ENCODE peak calls at places on chromosomes 5 and 9, in six cellular contexts. Z is K562, T is SK-N-SH, F is H1, W is HepG2, I is GM12878. J is an unnamed sample.

GRCh38 chr5:164518741-164519080 is 1013.3 kb downstream of the MAT2B start:
- DNase-seq in Z (no peak), T (no peak), F (no peak), W (no peak), I (no peak), J (no peak)

GRCh38 chr5:137283801-137284200 is 215.3 kb downstream of the SPOCK1 start:
- DNase-seq in Z (no peak), T (no peak), F (no peak), W (no peak), I (no peak), J (no peak)

GRCh38 chr9:16341176-16341575 is 529.3 kb downstream of the BNC2 start:
- DNase-seq in Z (no peak), T (no peak), F (no peak), W (no peak), I (no peak), J (no peak)

GRCh38 chr5:96566775-96567174 is 95.4 kb upstream of the CAST start:
- DNase-seq in Z (no peak), T (no peak), F (no peak), W (no peak), I (no peak), J (no peak)

GRCh38 chr9:93896496-93897033 is 58.6 kb downstream of the BARX1 start:
- DNase-seq in Z (no peak), T (peak; percentile 12), F (no peak), W (no peak), I (no peak), J (no peak)

GRCh38 chr5:179607449-179607931 is 16.0 kb downstream of the HNRNPH1 start:
- DNase-seq in Z (peak; percentile 8), T (no peak), F (no peak), W (no peak), I (no peak), J (no peak)

GRCh38 chr5:79109527-79110492 is 1.8 kb upstream of the BHMT start:
- DNase-seq in Z (peak; percentile 45), T (no peak), F (peak; percentile 60), W (peak; percentile 28), I (no peak), J (peak; percentile 29)

GRCh38 chr9:135023389-135023788 is 64.1 kb upstream of the OLFM1 start:
- DNase-seq in Z (no peak), T (peak; percentile 80), F (no peak), W (no peak), I (no peak), J (peak; percentile 12)

GRCh38 chr5:56004874-56005273 is 10.1 kb upstream of the IL6ST start:
- DNase-seq in Z (no peak), T (no peak), F (no peak), W (no peak), I (no peak), J (no peak)

GRCh38 chr5:139426222-139426885 is 13.0 kb downstream of the DNAJC18 start:
- DNase-seq in Z (no peak), T (no peak), F (no peak), W (no peak), I (no peak), J (no peak)

GRCh38 chr9:79390077-79390673 is 181.6 kb upstream of the TLE4 start:
- DNase-seq in Z (no peak), T (no peak), F (no peak), W (no peak), I (no peak), J (no peak)

GRCh38 chr9:24986331-24986730 is 440.6 kb upstream of the IZUMO3 start:
- DNase-seq in Z (no peak), T (no peak), F (no peak), W (no peak), I (no peak), J (no peak)

GRCh38 chr9:134970719-134971118 is 53.0 kb upstream of the FCN1 start:
- DNase-seq in Z (no peak), T (no peak), F (no peak), W (no peak), I (no peak), J (no peak)

GRCh38 chr5:73199671-73200070 is 26.7 kb downstream of the TMEM174 start:
- DNase-seq in Z (no peak), T (no peak), F (peak; percentile 33), W (no peak), I (no peak), J (no peak)

GRCh38 chr9:113482991-113483675 is 19.6 kb downstream of the RGS3 start:
- DNase-seq in Z (no peak), T (no peak), F (no peak), W (no peak), I (no peak), J (no peak)

GRCh38 chr5:139705655-139706587 is 57.8 kb downstream of the CXXC5 start:
- DNase-seq in Z (no peak), T (no peak), F (no peak), W (no peak), I (no peak), J (no peak)

GRCh38 chr5:346229-346935 is 24.9 kb downstream of the AHRR start:
- DNase-seq in Z (peak; percentile 8), T (peak; percentile 30), F (peak; percentile 45), W (no peak), I (no peak), J (no peak)

GRCh38 chr5:138461343-138462125 is 3.7 kb upstream of the EGR1 start:
- DNase-seq in Z (no peak), T (no peak), F (no peak), W (no peak), I (no peak), J (no peak)

GRCh38 chr5:126446498-126447224 is 23.5 kb downstream of the GRAMD2B start:
- DNase-seq in Z (no peak), T (no peak), F (no peak), W (no peak), I (no peak), J (peak; percentile 71)

GRCh38 chr5:76082790-76083554 is at the start of gene SV2C:
- DNase-seq in Z (no peak), T (peak; percentile 89), F (peak; percentile 71), W (no peak), I (no peak), J (no peak)

GRCh38 chr9:81522721-81523551 is 166.4 kb downstream of the TLE1 start:
- DNase-seq in Z (no peak), T (peak; percentile 55), F (no peak), W (peak; percentile 77), I (no peak), J (peak; percentile 48)

DNA sequence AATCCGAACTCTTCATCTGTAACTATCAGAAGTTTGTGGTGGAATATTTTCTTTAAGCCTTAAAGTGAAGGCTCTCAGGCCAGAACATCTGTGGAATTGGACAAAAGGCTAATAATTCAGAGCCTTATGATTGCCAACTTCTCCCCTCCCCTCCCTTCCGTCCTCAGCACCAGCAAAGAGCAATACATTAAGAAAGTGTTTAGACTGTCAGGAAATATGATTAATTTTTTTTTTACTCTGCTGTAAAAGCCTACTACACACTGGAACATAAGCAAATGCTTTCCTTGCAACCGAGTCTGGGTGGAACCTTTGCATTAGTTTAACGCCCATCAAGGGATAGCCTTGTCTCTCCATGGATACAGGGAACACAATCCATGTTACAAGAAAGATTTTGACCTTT is 110.3 kb upstream of the TARS1 start:
- DNase-seq in Z (no peak), T (no peak), F (no peak), W (no peak), I (no peak), J (no peak)
- TF ChIP-seq SIN3A in Z (no peak), T (no peak), F (no peak), W (no peak), I (no peak), J (no peak)

GRCh38 chr9:26850995-26851394 is 41.6 kb downstream of the CAAP1 start:
- DNase-seq in Z (no peak), T (no peak), F (no peak), W (no peak), I (no peak), J (no peak)

DNA sequence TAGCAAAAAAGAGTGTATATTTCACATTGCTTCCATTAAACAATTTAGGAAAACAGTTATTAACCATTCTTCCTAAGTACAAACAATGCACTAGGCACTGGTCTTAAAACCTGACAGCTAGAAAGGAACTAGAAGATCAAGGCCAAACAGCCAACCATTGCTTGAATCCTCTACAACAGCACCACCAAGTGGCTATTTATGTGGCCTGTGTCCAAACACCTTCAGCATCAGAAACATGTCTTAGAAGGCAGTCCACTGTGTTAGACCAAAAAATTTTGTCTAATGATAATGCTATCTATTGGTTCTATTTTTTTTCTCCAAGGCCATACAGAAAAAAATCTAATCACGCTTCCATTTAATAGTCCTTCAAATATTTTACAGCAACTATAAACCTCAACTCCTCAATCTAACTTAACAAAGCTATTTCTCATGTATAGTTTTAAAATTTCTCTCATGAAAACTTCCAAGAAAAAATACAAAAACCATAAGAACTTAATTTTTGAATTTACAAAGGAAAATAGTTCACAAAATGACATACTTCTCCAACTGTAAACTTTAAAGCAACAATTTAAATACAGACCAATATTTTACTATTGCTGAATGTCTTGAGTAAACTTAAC is 36.1 kb downstream of the CAAP1 start:
- DNase-seq in Z (peak; percentile 7), T (peak; percentile 30), F (no peak), W (peak; percentile 49), I (peak; percentile 45), J (peak; percentile 56)
- TF ChIP-seq MAX in Z (no peak), T (no peak), F (no peak), W (no peak), I (no peak), J (no peak)

GRCh38 chr9:127915801-127916664 is 808 bp downstream of the ST6GALNAC4 start:
- DNase-seq in Z (no peak), T (no peak), F (no peak), W (no peak), I (no peak), J (no peak)
- TF ChIP-seq SIN3A in Z (peak; percentile 23), T (no peak), F (no peak), W (no peak), I (no peak), J (no peak)

DNA sequence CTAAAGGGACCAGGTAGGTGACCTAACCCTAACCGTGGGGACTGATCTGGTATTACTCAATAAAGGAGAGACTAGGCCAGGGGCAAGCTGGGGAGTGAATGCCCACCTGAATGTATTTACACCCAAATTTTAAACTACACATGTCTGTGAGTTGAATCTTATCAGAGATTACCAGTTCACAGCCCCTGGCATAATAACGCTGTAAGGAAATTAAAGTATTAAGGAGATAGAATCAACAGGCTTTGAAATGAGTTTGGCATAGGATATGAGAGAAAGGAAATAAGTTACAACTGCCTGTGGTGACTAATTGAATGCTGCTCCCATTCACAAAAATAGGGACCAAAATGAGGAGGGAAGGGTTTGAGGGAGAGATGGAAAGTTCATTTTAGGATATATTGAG is 593.3 kb downstream of the CSNK1G3 start:
- DNase-seq in Z (no peak), T (no peak), F (no peak), W (no peak), I (no peak), J (no peak)
- TF ChIP-seq MAX in Z (no peak), T (no peak), F (no peak), W (no peak), I (no peak), J (no peak)

GRCh38 chr5:101009758-101010519 is 106.9 kb upstream of the ST8SIA4 start:
- DNase-seq in Z (no peak), T (no peak), F (no peak), W (no peak), I (peak; percentile 39), J (no peak)
- TF ChIP-seq SIN3A in Z (no peak), T (no peak), F (no peak), W (no peak), I (no peak), J (no peak)

DNA sequence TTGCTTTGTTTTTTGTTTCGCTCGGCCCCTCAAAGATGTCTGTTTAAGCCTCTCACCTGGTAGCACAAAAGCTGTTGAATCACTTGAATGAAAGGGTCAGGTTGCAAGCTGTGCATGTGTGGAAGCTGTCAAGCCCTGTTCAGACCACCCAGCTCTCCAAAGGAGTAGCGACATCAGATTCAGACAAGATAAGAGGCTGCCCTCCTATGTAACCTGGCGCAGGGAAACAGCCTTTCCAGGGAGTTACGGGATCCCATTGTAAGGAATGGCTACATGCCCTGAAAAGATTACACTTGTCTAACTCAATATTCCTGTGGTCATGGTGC is 2.9 kb downstream of the FREM1 start:
- DNase-seq in Z (no peak), T (no peak), F (no peak), W (no peak), I (no peak), J (no peak)
- TF ChIP-seq MAX in Z (no peak), T (no peak), F (no peak), W (no peak), I (no peak), J (no peak)